ENCODE peak calls at places on chromosomes 16 and 17, in six cellular contexts. W is stimulated activated CD4-positive, alpha-beta T cell treated with anti-CD3 and anti-CD28 coated beads, TNF-alpha, amount 100 ng/mL, for 48 hours; L is GM20000; H is fibroblast of lung; F is AG10803; K is MG63. J is an unnamed sample.

GRCh38 chr17:57739402-57740224 is 5.5 kb downstream of the CCDC182 start:
- DNase-seq in W (no peak), L (peak; percentile 46), H (peak; percentile 19), F (no peak), K (no peak), J (no peak)

GRCh38 chr16:53892155-53892554 is 188.2 kb downstream of the FTO start:
- DNase-seq in W (peak; percentile 18), L (peak; percentile 24), H (peak; percentile 81), F (peak; percentile 73), K (peak; percentile 69), J (peak; percentile 60)

GRCh38 chr17:75006653-75007052 is 5.8 kb upstream of the MRPL58 start:
- DNase-seq in W (no peak), L (peak; percentile 45), H (no peak), F (no peak), K (no peak), J (no peak)

GRCh38 chr17:57256708-57257112 is 387 bp downstream of the MSI2 start:
- DNase-seq in W (no peak), L (peak; percentile 32), H (peak; percentile 15), F (no peak), K (peak; percentile 8), J (no peak)

GRCh38 chr17:8408371-8408770 is 10.7 kb upstream of the RNF222 start:
- DNase-seq in W (no peak), L (no peak), H (no peak), F (no peak), K (no peak), J (no peak)

GRCh38 chr16:8555400-8555799 is 34.9 kb downstream of the TMEM114 start:
- DNase-seq in W (no peak), L (no peak), H (no peak), F (no peak), K (no peak), J (no peak)

GRCh38 chr17:34998205-34998604 is 17.9 kb downstream of the LIG3 start:
- DNase-seq in W (peak; percentile 70), L (peak; percentile 87), H (peak; percentile 73), F (peak; percentile 63), K (peak; percentile 58), J (peak; percentile 20)

GRCh38 chr16:24906199-24906808 is 60.5 kb downstream of the SLC5A11 start:
- DNase-seq in W (no peak), L (no peak), H (peak; percentile 49), F (peak; percentile 26), K (no peak), J (no peak)

GRCh38 chr17:3400008-3400407 is 1.8 kb upstream of the OR1E1 start:
- DNase-seq in W (no peak), L (no peak), H (no peak), F (no peak), K (no peak), J (no peak)

GRCh38 chr16:26795184-26795583 is 271.5 kb upstream of the C16orf82 start:
- DNase-seq in W (no peak), L (no peak), H (no peak), F (no peak), K (no peak), J (no peak)

GRCh38 chr17:34351041-34351575 is 5.2 kb upstream of the CCL13 start:
- DNase-seq in W (no peak), L (no peak), H (no peak), F (no peak), K (no peak), J (no peak)

GRCh38 chr16:75319513-75320401 is 68.3 kb upstream of the BCAR1 start:
- DNase-seq in W (no peak), L (peak; percentile 50), H (peak; percentile 82), F (peak; percentile 93), K (peak; percentile 25), J (no peak)